ENCODE peak calls at places on chromosomes 12 and 14, in nine cellular contexts. One of them, this sample, is unnamed.

GRCh38 chr12:121711925-121712461 is 559 bp upstream of the TMEM120B start:
- DNase-seq in osteoblast: no peak
- DNase-seq in cardiac muscle cell: peak; percentile 24
- DNase-seq in A549: peak; percentile 55
- DNase-seq in GM23338: peak; percentile 62
- DNase-seq in CD4-positive, CD25-positive, alpha-beta regulatory T cell: peak; percentile 58
- DNase-seq in neural progenitor cell: peak; percentile 65
- DNase-seq in uterus: no peak
- DNase-seq in CD8-positive, alpha-beta memory T cell: peak; percentile 50
- DNase-seq in this sample: peak; percentile 71

GRCh38 chr14:70289138-70289537 is 70.3 kb downstream of the COX16 start:
- DNase-seq in osteoblast: no peak
- DNase-seq in cardiac muscle cell: no peak
- DNase-seq in A549: no peak
- DNase-seq in GM23338: no peak
- DNase-seq in CD4-positive, CD25-positive, alpha-beta regulatory T cell: peak; percentile 28
- DNase-seq in neural progenitor cell: no peak
- DNase-seq in uterus: no peak
- DNase-seq in CD8-positive, alpha-beta memory T cell: no peak
- DNase-seq in this sample: no peak

GRCh38 chr12:62785941-62786559 is 148.9 kb downstream of the PPM1H start:
- DNase-seq in osteoblast: peak; percentile 81
- DNase-seq in cardiac muscle cell: peak; percentile 92
- DNase-seq in A549: peak; percentile 82
- DNase-seq in GM23338: no peak
- DNase-seq in CD4-positive, CD25-positive, alpha-beta regulatory T cell: peak; percentile 45
- DNase-seq in neural progenitor cell: no peak
- DNase-seq in uterus: no peak
- DNase-seq in CD8-positive, alpha-beta memory T cell: no peak
- DNase-seq in this sample: peak; percentile 83

GRCh38 chr12:112777387-112778025 is 14.0 kb upstream of the RPH3A start:
- DNase-seq in osteoblast: no peak
- DNase-seq in cardiac muscle cell: no peak
- DNase-seq in A549: no peak
- DNase-seq in GM23338: peak; percentile 76
- DNase-seq in CD4-positive, CD25-positive, alpha-beta regulatory T cell: no peak
- DNase-seq in neural progenitor cell: peak; percentile 68
- DNase-seq in uterus: no peak
- DNase-seq in CD8-positive, alpha-beta memory T cell: no peak
- DNase-seq in this sample: no peak

GRCh38 chr12:7144414-7145120 is 14.4 kb downstream of the CLSTN3 start:
- DNase-seq in osteoblast: peak; percentile 86
- DNase-seq in cardiac muscle cell: peak; percentile 57
- DNase-seq in A549: peak; percentile 63
- DNase-seq in GM23338: peak; percentile 57
- DNase-seq in CD4-positive, CD25-positive, alpha-beta regulatory T cell: peak; percentile 54
- DNase-seq in neural progenitor cell: peak; percentile 43
- DNase-seq in uterus: peak; percentile 13
- DNase-seq in CD8-positive, alpha-beta memory T cell: no peak
- DNase-seq in this sample: peak; percentile 32

GRCh38 chr14:65024957-65025356 is 38.3 kb downstream of the FNTB start:
- DNase-seq in osteoblast: no peak
- DNase-seq in cardiac muscle cell: no peak
- DNase-seq in A549: no peak
- DNase-seq in GM23338: no peak
- DNase-seq in CD4-positive, CD25-positive, alpha-beta regulatory T cell: no peak
- DNase-seq in neural progenitor cell: no peak
- DNase-seq in uterus: no peak
- DNase-seq in CD8-positive, alpha-beta memory T cell: no peak
- DNase-seq in this sample: no peak

GRCh38 chr12:1776139-1776975 is 44.0 kb upstream of the LRTM2 start:
- DNase-seq in osteoblast: no peak
- DNase-seq in cardiac muscle cell: peak; percentile 60
- DNase-seq in A549: peak; percentile 65
- DNase-seq in GM23338: no peak
- DNase-seq in CD4-positive, CD25-positive, alpha-beta regulatory T cell: no peak
- DNase-seq in neural progenitor cell: peak; percentile 12
- DNase-seq in uterus: no peak
- DNase-seq in CD8-positive, alpha-beta memory T cell: no peak
- DNase-seq in this sample: no peak

GRCh38 chr12:42141981-42142606 is 2.6 kb downstream of the GXYLT1 start:
- DNase-seq in osteoblast: no peak
- DNase-seq in cardiac muscle cell: no peak
- DNase-seq in A549: no peak
- DNase-seq in GM23338: no peak
- DNase-seq in CD4-positive, CD25-positive, alpha-beta regulatory T cell: no peak
- DNase-seq in neural progenitor cell: no peak
- DNase-seq in uterus: no peak
- DNase-seq in CD8-positive, alpha-beta memory T cell: no peak
- DNase-seq in this sample: no peak

GRCh38 chr12:78829690-78830089 is 34.9 kb upstream of the SYT1 start:
- DNase-seq in osteoblast: no peak
- DNase-seq in cardiac muscle cell: no peak
- DNase-seq in A549: no peak
- DNase-seq in GM23338: no peak
- DNase-seq in CD4-positive, CD25-positive, alpha-beta regulatory T cell: no peak
- DNase-seq in neural progenitor cell: no peak
- DNase-seq in uterus: no peak
- DNase-seq in CD8-positive, alpha-beta memory T cell: no peak
- DNase-seq in this sample: no peak

GRCh38 chr12:4223273-4223855 is 50.2 kb upstream of the CCND2 start:
- DNase-seq in osteoblast: no peak
- DNase-seq in cardiac muscle cell: no peak
- DNase-seq in A549: no peak
- DNase-seq in GM23338: no peak
- DNase-seq in CD4-positive, CD25-positive, alpha-beta regulatory T cell: no peak
- DNase-seq in neural progenitor cell: no peak
- DNase-seq in uterus: no peak
- DNase-seq in CD8-positive, alpha-beta memory T cell: no peak
- DNase-seq in this sample: no peak

GRCh38 chr12:131176926-131177325 is 223.2 kb downstream of the ADGRD1 start:
- DNase-seq in osteoblast: no peak
- DNase-seq in cardiac muscle cell: no peak
- DNase-seq in A549: no peak
- DNase-seq in GM23338: no peak
- DNase-seq in CD4-positive, CD25-positive, alpha-beta regulatory T cell: no peak
- DNase-seq in neural progenitor cell: no peak
- DNase-seq in uterus: no peak
- DNase-seq in CD8-positive, alpha-beta memory T cell: no peak
- DNase-seq in this sample: no peak

GRCh38 chr12:116053479-116054195 is 223.9 kb downstream of the MED13L start:
- DNase-seq in osteoblast: peak; percentile 64
- DNase-seq in cardiac muscle cell: peak; percentile 97
- DNase-seq in A549: no peak
- DNase-seq in GM23338: no peak
- DNase-seq in CD4-positive, CD25-positive, alpha-beta regulatory T cell: no peak
- DNase-seq in neural progenitor cell: no peak
- DNase-seq in uterus: peak; percentile 49
- DNase-seq in CD8-positive, alpha-beta memory T cell: no peak
- DNase-seq in this sample: no peak

GRCh38 chr12:125949471-125949870 is 884.2 kb downstream of the AACS start:
- DNase-seq in osteoblast: no peak
- DNase-seq in cardiac muscle cell: no peak
- DNase-seq in A549: no peak
- DNase-seq in GM23338: no peak
- DNase-seq in CD4-positive, CD25-positive, alpha-beta regulatory T cell: no peak
- DNase-seq in neural progenitor cell: no peak
- DNase-seq in uterus: no peak
- DNase-seq in CD8-positive, alpha-beta memory T cell: no peak
- DNase-seq in this sample: no peak

GRCh38 chr12:116375278-116375842 is 97.9 kb upstream of the MED13L start:
- DNase-seq in osteoblast: no peak
- DNase-seq in cardiac muscle cell: no peak
- DNase-seq in A549: no peak
- DNase-seq in GM23338: no peak
- DNase-seq in CD4-positive, CD25-positive, alpha-beta regulatory T cell: no peak
- DNase-seq in neural progenitor cell: no peak
- DNase-seq in uterus: no peak
- DNase-seq in CD8-positive, alpha-beta memory T cell: no peak
- DNase-seq in this sample: no peak

GRCh38 chr12:15171015-15171646 is 50.1 kb downstream of the RERG start:
- DNase-seq in osteoblast: no peak
- DNase-seq in cardiac muscle cell: no peak
- DNase-seq in A549: peak; percentile 13
- DNase-seq in GM23338: no peak
- DNase-seq in CD4-positive, CD25-positive, alpha-beta regulatory T cell: no peak
- DNase-seq in neural progenitor cell: no peak
- DNase-seq in uterus: no peak
- DNase-seq in CD8-positive, alpha-beta memory T cell: no peak
- DNase-seq in this sample: no peak

GRCh38 chr12:71732357-71732712 is 22.3 kb upstream of the RAB21 start:
- DNase-seq in osteoblast: no peak
- DNase-seq in cardiac muscle cell: no peak
- DNase-seq in A549: no peak
- DNase-seq in GM23338: no peak
- DNase-seq in CD4-positive, CD25-positive, alpha-beta regulatory T cell: no peak
- DNase-seq in neural progenitor cell: no peak
- DNase-seq in uterus: no peak
- DNase-seq in CD8-positive, alpha-beta memory T cell: no peak
- DNase-seq in this sample: no peak

GRCh38 chr12:69154585-69155363 is 84.6 kb upstream of the CPSF6 start:
- DNase-seq in osteoblast: no peak
- DNase-seq in cardiac muscle cell: peak; percentile 70
- DNase-seq in A549: peak; percentile 62
- DNase-seq in GM23338: peak; percentile 91
- DNase-seq in CD4-positive, CD25-positive, alpha-beta regulatory T cell: peak; percentile 84
- DNase-seq in neural progenitor cell: peak; percentile 85
- DNase-seq in uterus: peak; percentile 35
- DNase-seq in CD8-positive, alpha-beta memory T cell: peak; percentile 84
- DNase-seq in this sample: peak; percentile 21

GRCh38 chr12:18165889-18166288 is 75.9 kb upstream of the RERGL start:
- DNase-seq in osteoblast: no peak
- DNase-seq in cardiac muscle cell: no peak
- DNase-seq in A549: no peak
- DNase-seq in GM23338: no peak
- DNase-seq in CD4-positive, CD25-positive, alpha-beta regulatory T cell: no peak
- DNase-seq in neural progenitor cell: no peak
- DNase-seq in uterus: no peak
- DNase-seq in CD8-positive, alpha-beta memory T cell: no peak
- DNase-seq in this sample: no peak
- H3K4me3 ChIP-seq in osteoblast: peak overlapping the region; percentile 61
- H3K4me3 ChIP-seq in cardiac muscle cell: no peak overlapping the region
- H3K4me3 ChIP-seq in A549: no peak overlapping the region
- H3K4me3 ChIP-seq in GM23338: no peak overlapping the region
- H3K4me3 ChIP-seq in CD4-positive, CD25-positive, alpha-beta regulatory T cell: peak overlapping the region; percentile 87
- H3K4me3 ChIP-seq in neural progenitor cell: no peak overlapping the region
- H3K4me3 ChIP-seq in uterus: no peak overlapping the region
- H3K4me3 ChIP-seq in CD8-positive, alpha-beta memory T cell: no peak overlapping the region
- H3K4me3 ChIP-seq in this sample: no peak overlapping the region

DNA sequence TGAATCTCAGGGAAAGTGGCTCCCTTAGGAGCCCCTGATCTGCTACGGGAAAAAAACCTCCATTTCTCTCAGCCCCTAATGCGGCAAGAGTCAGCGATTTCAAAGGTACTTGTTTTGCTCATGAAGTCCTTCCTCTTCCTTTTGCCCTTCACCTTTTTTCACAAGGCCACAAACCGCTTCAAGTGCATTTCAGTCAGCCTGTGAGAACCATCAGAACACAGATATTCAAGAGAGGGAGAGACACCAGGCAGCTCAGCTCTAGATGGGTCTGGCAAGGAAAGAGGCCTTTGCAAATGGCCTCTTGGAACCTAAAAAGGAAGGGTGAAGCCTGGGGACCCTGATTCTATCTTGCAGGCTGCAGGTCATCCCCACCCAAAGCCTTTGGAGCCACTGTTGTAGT is 144.9 kb downstream of the SAMD4A start:
- DNase-seq in osteoblast: no peak
- DNase-seq in cardiac muscle cell: no peak
- DNase-seq in A549: no peak
- DNase-seq in GM23338: no peak
- DNase-seq in CD4-positive, CD25-positive, alpha-beta regulatory T cell: peak; percentile 73
- DNase-seq in neural progenitor cell: no peak
- DNase-seq in uterus: no peak
- DNase-seq in CD8-positive, alpha-beta memory T cell: no peak
- DNase-seq in this sample: no peak
- H3K27ac ChIP-seq in osteoblast: peak overlapping the region; percentile 78
- H3K27ac ChIP-seq in cardiac muscle cell: peak overlapping the region; percentile 93
- H3K27ac ChIP-seq in A549: no peak overlapping the region
- H3K27ac ChIP-seq in GM23338: no peak overlapping the region
- H3K27ac ChIP-seq in CD4-positive, CD25-positive, alpha-beta regulatory T cell: no peak overlapping the region
- H3K27ac ChIP-seq in neural progenitor cell: no peak overlapping the region
- H3K27ac ChIP-seq in uterus: peak overlapping the region; percentile 83
- H3K27ac ChIP-seq in CD8-positive, alpha-beta memory T cell: no peak overlapping the region
- H3K27ac ChIP-seq in this sample: no peak overlapping the region

DNA sequence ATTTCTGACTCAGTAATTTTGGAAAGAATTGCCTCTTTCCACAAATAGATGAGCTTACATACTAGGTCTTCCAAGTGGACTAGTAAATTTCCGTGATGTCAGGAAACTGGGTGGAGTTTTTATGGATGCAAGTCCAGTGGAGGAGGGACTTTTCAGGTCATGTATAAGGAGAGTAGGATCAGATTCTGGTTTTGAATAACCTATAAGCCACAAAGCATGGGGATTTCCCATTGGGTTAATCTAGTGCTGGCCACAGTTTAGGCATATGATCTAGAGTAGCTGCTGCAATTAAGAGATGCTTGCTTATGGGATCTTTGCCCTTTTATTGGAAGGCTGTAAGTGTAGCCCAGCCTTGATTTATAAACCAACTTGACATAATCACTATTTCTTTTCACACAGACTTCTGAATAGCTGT is 33.8 kb downstream of the STK38L start:
- DNase-seq in osteoblast: no peak
- DNase-seq in cardiac muscle cell: peak; percentile 92
- DNase-seq in A549: no peak
- DNase-seq in GM23338: peak; percentile 59
- DNase-seq in CD4-positive, CD25-positive, alpha-beta regulatory T cell: peak; percentile 4
- DNase-seq in neural progenitor cell: no peak
- DNase-seq in uterus: no peak
- DNase-seq in CD8-positive, alpha-beta memory T cell: no peak
- DNase-seq in this sample: no peak
- H3K4me1 ChIP-seq in osteoblast: peaks cover 25% of the 10 kb centered on the region
- H3K4me1 ChIP-seq in cardiac muscle cell: peaks cover 9% of the 10 kb centered on the region
- H3K4me1 ChIP-seq in A549: peaks cover 15% of the 10 kb centered on the region
- H3K4me1 ChIP-seq in GM23338: peaks cover 62% of the 10 kb centered on the region
- H3K4me1 ChIP-seq in CD4-positive, CD25-positive, alpha-beta regulatory T cell: no peaks in the 10 kb centered on the region
- H3K4me1 ChIP-seq in neural progenitor cell: peaks cover 22% of the 10 kb centered on the region
- H3K4me1 ChIP-seq in uterus: peaks cover 18% of the 10 kb centered on the region
- H3K4me1 ChIP-seq in CD8-positive, alpha-beta memory T cell: no peaks in the 10 kb centered on the region
- H3K4me1 ChIP-seq in this sample: peaks cover 13% of the 10 kb centered on the region

GRCh38 chr12:94867066-94867855 is 136.2 kb downstream of the NDUFA12 start:
- DNase-seq in osteoblast: peak; percentile 85
- DNase-seq in cardiac muscle cell: no peak
- DNase-seq in A549: no peak
- DNase-seq in GM23338: no peak
- DNase-seq in CD4-positive, CD25-positive, alpha-beta regulatory T cell: no peak
- DNase-seq in neural progenitor cell: no peak
- DNase-seq in uterus: no peak
- DNase-seq in CD8-positive, alpha-beta memory T cell: no peak
- DNase-seq in this sample: no peak

DNA sequence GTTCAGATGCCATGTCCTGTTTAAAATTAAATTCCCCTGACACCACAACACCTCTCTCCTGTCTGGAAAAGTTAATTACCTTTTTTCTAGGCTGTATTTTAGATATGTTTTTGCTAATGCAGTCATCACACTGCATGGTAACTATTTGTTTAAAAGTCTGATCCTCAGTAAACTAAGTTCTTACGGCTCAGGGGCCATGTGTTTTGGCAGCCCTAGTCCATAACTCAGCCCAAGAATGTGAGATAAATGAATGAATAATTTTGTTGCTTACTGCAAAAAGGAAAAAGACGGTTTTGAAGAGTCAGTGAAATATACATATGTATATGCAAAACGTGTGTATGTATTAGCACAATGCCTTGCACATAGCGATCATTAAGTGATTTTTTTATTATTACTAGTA is 140.2 kb downstream of the NDUFA12 start:
- DNase-seq in osteoblast: no peak
- DNase-seq in cardiac muscle cell: peak; percentile 8
- DNase-seq in A549: no peak
- DNase-seq in GM23338: no peak
- DNase-seq in CD4-positive, CD25-positive, alpha-beta regulatory T cell: no peak
- DNase-seq in neural progenitor cell: no peak
- DNase-seq in uterus: no peak
- DNase-seq in CD8-positive, alpha-beta memory T cell: no peak
- DNase-seq in this sample: no peak
- H3K4me3 ChIP-seq in osteoblast: no peak overlapping the region
- H3K4me3 ChIP-seq in cardiac muscle cell: no peak overlapping the region
- H3K4me3 ChIP-seq in A549: no peak overlapping the region
- H3K4me3 ChIP-seq in GM23338: no peak overlapping the region
- H3K4me3 ChIP-seq in CD4-positive, CD25-positive, alpha-beta regulatory T cell: no peak overlapping the region
- H3K4me3 ChIP-seq in neural progenitor cell: no peak overlapping the region
- H3K4me3 ChIP-seq in uterus: no peak overlapping the region
- H3K4me3 ChIP-seq in CD8-positive, alpha-beta memory T cell: no peak overlapping the region
- H3K4me3 ChIP-seq in this sample: no peak overlapping the region